ENCODE peak calls at places on chromosome 11, in ten cellular contexts. G is uterus, D is HCT116, H is transverse colon, I is mammary epithelial cell, K is heart right ventricle, O is suprapubic skin, Q is lower lobe of right lung, U is psoas muscle, B is cardiac muscle cell. R is an unnamed sample.

GRCh38 chr11:72841397-72841796 is 27.2 kb downstream of the ATG16L2 start:
- DNase-seq in G (no peak), D (no peak), H (no peak), I (no peak), K (no peak), O (no peak), Q (no peak), U (no peak), B (no peak), R (no peak)

GRCh38 chr11:17313349-17314231 is 37.1 kb downstream of the NUCB2 start:
- DNase-seq in G (no peak), D (no peak), H (no peak), I (peak; percentile 0), K (no peak), O (no peak), Q (no peak), U (no peak), B (no peak), R (no peak)

GRCh38 chr11:65498042-65498726 is 661 bp upstream of the MALAT1 start:
- DNase-seq in G (peak; percentile 68), D (no peak), H (peak; percentile 64), I (no peak), K (peak; percentile 66), O (peak; percentile 74), Q (no peak), U (peak; percentile 44), B (peak; percentile 63), R (peak; percentile 56)

GRCh38 chr11:125670131-125670530 is 10.5 kb downstream of the ACRV1 start:
- DNase-seq in G (no peak), D (no peak), H (no peak), I (no peak), K (no peak), O (no peak), Q (no peak), U (no peak), B (no peak), R (no peak)

GRCh38 chr11:73308003-73308962 is at the start of gene ARHGEF17:
- DNase-seq in G (peak; percentile 80), D (peak; percentile 34), H (peak; percentile 72), I (no peak), K (peak; percentile 87), O (no peak), Q (peak; percentile 79), U (peak; percentile 74), B (peak; percentile 88), R (peak; percentile 18)

GRCh38 chr11:961921-962320 is 36.3 kb downstream of the AP2A2 start:
- DNase-seq in G (no peak), D (no peak), H (no peak), I (no peak), K (no peak), O (no peak), Q (peak; percentile 19), U (no peak), B (no peak), R (no peak)

GRCh38 chr11:315516-315994 is 1.7 kb downstream of the IFITM1 start:
- DNase-seq in G (no peak), D (no peak), H (no peak), I (no peak), K (no peak), O (peak; percentile 62), Q (no peak), U (no peak), B (no peak), R (no peak)

GRCh38 chr11:36186340-36186739 is 102.9 kb downstream of the COMMD9 start:
- DNase-seq in G (no peak), D (no peak), H (no peak), I (peak; percentile 75), K (no peak), O (no peak), Q (no peak), U (no peak), B (no peak), R (no peak)

GRCh38 chr11:75626692-75627536 is 41.9 kb downstream of the MAP6 start:
- DNase-seq in G (no peak), D (no peak), H (no peak), I (no peak), K (no peak), O (no peak), Q (no peak), U (no peak), B (no peak), R (no peak)

DNA sequence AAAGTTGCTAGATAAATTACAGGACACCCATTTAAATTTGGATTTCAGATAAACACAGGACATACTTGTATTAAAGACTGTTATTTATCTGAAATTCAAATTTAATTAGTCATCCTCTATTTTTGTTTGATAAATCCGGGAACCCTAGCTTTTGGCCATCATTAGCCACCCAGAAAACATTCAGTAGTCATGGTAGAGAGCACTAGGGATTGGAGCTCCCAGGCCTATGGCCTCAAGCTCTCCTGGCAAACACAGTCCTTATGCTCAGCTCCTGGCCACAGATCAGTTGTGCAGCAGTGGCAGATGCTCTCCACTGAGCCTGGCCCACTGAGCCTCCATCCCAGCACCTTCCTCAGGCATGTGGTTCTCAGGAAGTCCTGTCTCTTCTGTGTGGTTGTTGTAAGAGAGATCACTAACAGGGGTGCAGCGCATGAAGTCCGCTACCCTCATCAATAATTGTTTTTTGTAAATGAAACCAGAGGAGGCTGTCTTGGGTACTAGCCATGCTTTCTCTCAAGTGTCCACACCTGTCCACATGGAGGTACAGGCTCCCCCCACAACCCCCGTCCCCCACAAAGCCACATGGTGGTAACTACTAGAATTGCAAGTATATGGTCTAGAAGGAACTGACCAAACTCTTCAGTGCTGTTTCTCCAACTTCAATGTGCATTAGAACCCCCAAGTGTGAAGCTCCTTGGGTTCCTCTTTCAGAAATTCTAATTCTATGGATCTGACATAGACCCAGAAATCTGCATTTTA is 1.1 kb upstream of the IRAG1 start:
- DNase-seq in G (no peak), D (no peak), H (no peak), I (no peak), K (no peak), O (no peak), Q (no peak), U (no peak), B (no peak), R (no peak)
- H3K27ac ChIP-seq in G (peak overlapping the region; percentile 94), D (no peak overlapping the region), H (peak overlapping the region; percentile 93), I (no peak overlapping the region), K (peak overlapping the region; percentile 81), O (peak overlapping the region; percentile 79), Q (no peak overlapping the region), U (no peak overlapping the region), B (no peak overlapping the region), R (no peak overlapping the region)

GRCh38 chr11:2782769-2783168 is 83.0 kb upstream of the KCNQ1OT1 start:
- DNase-seq in G (no peak), D (no peak), H (no peak), I (no peak), K (no peak), O (no peak), Q (no peak), U (no peak), B (no peak), R (no peak)

GRCh38 chr11:2781413-2782274 is 81.8 kb upstream of the KCNQ1OT1 start:
- DNase-seq in G (peak; percentile 13), D (no peak), H (peak; percentile 7), I (no peak), K (peak; percentile 34), O (peak; percentile 48), Q (peak; percentile 36), U (no peak), B (no peak), R (no peak)

GRCh38 chr11:2779981-2780849 is 80.4 kb upstream of the KCNQ1OT1 start:
- DNase-seq in G (peak; percentile 33), D (no peak), H (peak; percentile 10), I (no peak), K (peak; percentile 13), O (peak; percentile 66), Q (peak; percentile 49), U (peak; percentile 24), B (no peak), R (peak; percentile 25)

GRCh38 chr11:2779499-2779980 is 79.7 kb upstream of the KCNQ1OT1 start:
- DNase-seq in G (no peak), D (no peak), H (no peak), I (no peak), K (peak; percentile 1), O (no peak), Q (no peak), U (peak; percentile 17), B (no peak), R (peak; percentile 2)

GRCh38 chr11:2780850-2781412 is 81.1 kb upstream of the KCNQ1OT1 start:
- DNase-seq in G (no peak), D (no peak), H (peak; percentile 2), I (no peak), K (peak; percentile 1), O (no peak), Q (no peak), U (no peak), B (no peak), R (no peak)
- TF ChIP-seq CTCF in G (no peak), D (no peak), H (no peak), I (no peak), K (no peak), O (no peak), Q (no peak), U (no peak), B (no peak), R (no peak)

GRCh38 chr11:91773090-91773489 is 451.5 kb upstream of the FAT3 start:
- DNase-seq in G (no peak), D (no peak), H (no peak), I (no peak), K (no peak), O (no peak), Q (no peak), U (no peak), B (no peak), R (no peak)

GRCh38 chr11:91763331-91763730 is 461.3 kb upstream of the FAT3 start:
- DNase-seq in G (no peak), D (no peak), H (no peak), I (no peak), K (no peak), O (no peak), Q (no peak), U (no peak), B (no peak), R (no peak)

DNA sequence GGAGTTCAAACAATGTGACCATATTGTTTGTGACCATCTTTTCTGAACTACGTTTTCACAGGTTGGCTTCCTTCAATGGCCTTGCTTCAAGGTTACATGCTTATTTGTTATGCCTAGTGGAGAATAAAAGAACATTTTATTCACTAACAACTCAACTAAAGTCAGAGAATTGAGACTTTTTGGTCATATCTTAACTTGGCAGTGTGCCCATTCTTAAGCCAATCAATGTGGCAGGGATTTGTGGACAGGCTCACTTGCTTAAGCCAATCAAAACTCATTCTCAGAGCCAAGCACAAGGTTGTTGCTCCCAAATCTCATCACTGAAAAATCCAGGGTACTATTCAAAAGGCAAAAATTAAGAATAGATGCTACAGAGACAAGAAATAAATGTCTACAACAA is 455.8 kb upstream of the FAT3 start:
- DNase-seq in G (no peak), D (no peak), H (no peak), I (no peak), K (no peak), O (no peak), Q (no peak), U (no peak), B (no peak), R (no peak)
- H3K9me3 ChIP-seq in G (no peaks in the 10 kb centered on the region), D (peaks cover 6% of the 10 kb centered on the region), H (no peaks in the 10 kb centered on the region), I (no peaks in the 10 kb centered on the region), K (no peaks in the 10 kb centered on the region), O (no peaks in the 10 kb centered on the region), Q (no peaks in the 10 kb centered on the region), U (no peaks in the 10 kb centered on the region), B (no peaks in the 10 kb centered on the region), R (peaks cover 5% of the 10 kb centered on the region)

DNA sequence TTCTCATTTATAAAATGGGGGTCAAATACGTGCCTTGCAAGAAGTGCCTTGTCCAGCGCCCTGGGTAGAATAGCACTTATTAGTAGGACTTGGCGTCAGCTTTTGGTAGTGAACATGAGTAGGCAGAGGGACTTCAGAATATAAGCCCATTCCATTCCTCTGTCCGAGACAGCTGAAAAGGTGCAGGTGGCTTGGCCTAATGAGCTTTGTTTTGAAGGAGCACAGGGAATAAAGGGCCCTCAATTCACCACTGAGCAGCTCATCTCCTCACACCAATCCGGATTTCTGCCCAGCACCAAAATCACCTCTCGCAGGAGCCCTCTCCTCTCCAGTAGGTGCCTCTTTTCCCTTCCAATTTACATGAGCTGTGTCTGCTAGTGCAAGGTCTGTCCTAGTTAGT is 91.2 kb downstream of the DSCAML1 start:
- DNase-seq in G (no peak), D (no peak), H (no peak), I (no peak), K (no peak), O (no peak), Q (no peak), U (no peak), B (no peak), R (no peak)
- H3K27ac ChIP-seq in G (no peak overlapping the region), D (no peak overlapping the region), H (no peak overlapping the region), I (no peak overlapping the region), K (no peak overlapping the region), O (no peak overlapping the region), Q (no peak overlapping the region), U (no peak overlapping the region), B (no peak overlapping the region), R (no peak overlapping the region)